ENCODE peak calls at places on chromosomes 6 and 20, in nine cellular contexts. One of them, this sample, is unnamed.

GRCh38 chr20:56511926-56512325 is 12.6 kb upstream of the FAM209A start:
- DNase-seq in cardiac muscle cell: no peak
- DNase-seq in sigmoid colon: no peak
- DNase-seq in activated naive CD8-positive, alpha-beta T cell treated with anti-CD3 and anti-CD28 coated beads for 36 hours: no peak
- DNase-seq in activated T-cell treated with anti-CD3 and anti-CD28 coated beads, Interleukin-2, amount 50 U/mL, for 72 hours: no peak
- DNase-seq in NT2/D1: no peak
- DNase-seq in activated CD4-positive, alpha-beta memory T cell treated with anti-CD3 and anti-CD28 coated beads, Interleukin-2, amount 10 ng/mL, durations not matched to agents 7 days and 5 days: no peak
- DNase-seq in H54: no peak
- DNase-seq in D721Med: no peak
- DNase-seq in this sample: no peak

GRCh38 chr6:169188051-169188863 is 65.4 kb downstream of the THBS2 start:
- DNase-seq in cardiac muscle cell: peak; percentile 84
- DNase-seq in sigmoid colon: no peak
- DNase-seq in activated naive CD8-positive, alpha-beta T cell treated with anti-CD3 and anti-CD28 coated beads for 36 hours: peak; percentile 13
- DNase-seq in activated T-cell treated with anti-CD3 and anti-CD28 coated beads, Interleukin-2, amount 50 U/mL, for 72 hours: peak; percentile 20
- DNase-seq in NT2/D1: no peak
- DNase-seq in activated CD4-positive, alpha-beta memory T cell treated with anti-CD3 and anti-CD28 coated beads, Interleukin-2, amount 10 ng/mL, durations not matched to agents 7 days and 5 days: no peak
- DNase-seq in H54: no peak
- DNase-seq in D721Med: no peak
- DNase-seq in this sample: no peak

GRCh38 chr6:147285087-147285855 is 81.1 kb downstream of the STXBP5 start:
- DNase-seq in cardiac muscle cell: peak; percentile 68
- DNase-seq in sigmoid colon: no peak
- DNase-seq in activated naive CD8-positive, alpha-beta T cell treated with anti-CD3 and anti-CD28 coated beads for 36 hours: no peak
- DNase-seq in activated T-cell treated with anti-CD3 and anti-CD28 coated beads, Interleukin-2, amount 50 U/mL, for 72 hours: no peak
- DNase-seq in NT2/D1: no peak
- DNase-seq in activated CD4-positive, alpha-beta memory T cell treated with anti-CD3 and anti-CD28 coated beads, Interleukin-2, amount 10 ng/mL, durations not matched to agents 7 days and 5 days: no peak
- DNase-seq in H54: no peak
- DNase-seq in D721Med: no peak
- DNase-seq in this sample: no peak

GRCh38 chr20:25453035-25453810 is 45.8 kb downstream of the GINS1 start:
- DNase-seq in cardiac muscle cell: peak; percentile 67
- DNase-seq in sigmoid colon: no peak
- DNase-seq in activated naive CD8-positive, alpha-beta T cell treated with anti-CD3 and anti-CD28 coated beads for 36 hours: no peak
- DNase-seq in activated T-cell treated with anti-CD3 and anti-CD28 coated beads, Interleukin-2, amount 50 U/mL, for 72 hours: no peak
- DNase-seq in NT2/D1: no peak
- DNase-seq in activated CD4-positive, alpha-beta memory T cell treated with anti-CD3 and anti-CD28 coated beads, Interleukin-2, amount 10 ng/mL, durations not matched to agents 7 days and 5 days: no peak
- DNase-seq in H54: no peak
- DNase-seq in D721Med: no peak
- DNase-seq in this sample: no peak

GRCh38 chr6:119858901-119859300 is 509.3 kb upstream of the MAN1A1 start:
- DNase-seq in cardiac muscle cell: no peak
- DNase-seq in sigmoid colon: no peak
- DNase-seq in activated naive CD8-positive, alpha-beta T cell treated with anti-CD3 and anti-CD28 coated beads for 36 hours: no peak
- DNase-seq in activated T-cell treated with anti-CD3 and anti-CD28 coated beads, Interleukin-2, amount 50 U/mL, for 72 hours: no peak
- DNase-seq in NT2/D1: no peak
- DNase-seq in activated CD4-positive, alpha-beta memory T cell treated with anti-CD3 and anti-CD28 coated beads, Interleukin-2, amount 10 ng/mL, durations not matched to agents 7 days and 5 days: no peak
- DNase-seq in H54: peak; percentile 1
- DNase-seq in D721Med: no peak
- DNase-seq in this sample: no peak

GRCh38 chr20:48763183-48764030 is 64.4 kb downstream of the PREX1 start:
- DNase-seq in cardiac muscle cell: no peak
- DNase-seq in sigmoid colon: no peak
- DNase-seq in activated naive CD8-positive, alpha-beta T cell treated with anti-CD3 and anti-CD28 coated beads for 36 hours: no peak
- DNase-seq in activated T-cell treated with anti-CD3 and anti-CD28 coated beads, Interleukin-2, amount 50 U/mL, for 72 hours: no peak
- DNase-seq in NT2/D1: no peak
- DNase-seq in activated CD4-positive, alpha-beta memory T cell treated with anti-CD3 and anti-CD28 coated beads, Interleukin-2, amount 10 ng/mL, durations not matched to agents 7 days and 5 days: no peak
- DNase-seq in H54: no peak
- DNase-seq in D721Med: no peak
- DNase-seq in this sample: no peak

GRCh38 chr6:111597687-111598086 is 8.0 kb downstream of the TRAF3IP2 start:
- DNase-seq in cardiac muscle cell: no peak
- DNase-seq in sigmoid colon: peak; percentile 67
- DNase-seq in activated naive CD8-positive, alpha-beta T cell treated with anti-CD3 and anti-CD28 coated beads for 36 hours: no peak
- DNase-seq in activated T-cell treated with anti-CD3 and anti-CD28 coated beads, Interleukin-2, amount 50 U/mL, for 72 hours: no peak
- DNase-seq in NT2/D1: no peak
- DNase-seq in activated CD4-positive, alpha-beta memory T cell treated with anti-CD3 and anti-CD28 coated beads, Interleukin-2, amount 10 ng/mL, durations not matched to agents 7 days and 5 days: no peak
- DNase-seq in H54: no peak
- DNase-seq in D721Med: no peak
- DNase-seq in this sample: no peak

GRCh38 chr6:35725721-35726438 is 11.0 kb upstream of the ARMC12 start:
- DNase-seq in cardiac muscle cell: peak; percentile 85
- DNase-seq in sigmoid colon: peak; percentile 94
- DNase-seq in activated naive CD8-positive, alpha-beta T cell treated with anti-CD3 and anti-CD28 coated beads for 36 hours: no peak
- DNase-seq in activated T-cell treated with anti-CD3 and anti-CD28 coated beads, Interleukin-2, amount 50 U/mL, for 72 hours: peak; percentile 34
- DNase-seq in NT2/D1: no peak
- DNase-seq in activated CD4-positive, alpha-beta memory T cell treated with anti-CD3 and anti-CD28 coated beads, Interleukin-2, amount 10 ng/mL, durations not matched to agents 7 days and 5 days: no peak
- DNase-seq in H54: no peak
- DNase-seq in D721Med: no peak
- DNase-seq in this sample: no peak

GRCh38 chr6:18963439-18963838 is 576.3 kb downstream of the RNF144B start:
- DNase-seq in cardiac muscle cell: no peak
- DNase-seq in sigmoid colon: no peak
- DNase-seq in activated naive CD8-positive, alpha-beta T cell treated with anti-CD3 and anti-CD28 coated beads for 36 hours: no peak
- DNase-seq in activated T-cell treated with anti-CD3 and anti-CD28 coated beads, Interleukin-2, amount 50 U/mL, for 72 hours: no peak
- DNase-seq in NT2/D1: no peak
- DNase-seq in activated CD4-positive, alpha-beta memory T cell treated with anti-CD3 and anti-CD28 coated beads, Interleukin-2, amount 10 ng/mL, durations not matched to agents 7 days and 5 days: no peak
- DNase-seq in H54: no peak
- DNase-seq in D721Med: no peak
- DNase-seq in this sample: no peak

GRCh38 chr6:31479933-31480535 is 17.9 kb upstream of the MICB start:
- DNase-seq in cardiac muscle cell: no peak
- DNase-seq in sigmoid colon: peak; percentile 49
- DNase-seq in activated naive CD8-positive, alpha-beta T cell treated with anti-CD3 and anti-CD28 coated beads for 36 hours: no peak
- DNase-seq in activated T-cell treated with anti-CD3 and anti-CD28 coated beads, Interleukin-2, amount 50 U/mL, for 72 hours: no peak
- DNase-seq in NT2/D1: no peak
- DNase-seq in activated CD4-positive, alpha-beta memory T cell treated with anti-CD3 and anti-CD28 coated beads, Interleukin-2, amount 10 ng/mL, durations not matched to agents 7 days and 5 days: no peak
- DNase-seq in H54: no peak
- DNase-seq in D721Med: no peak
- DNase-seq in this sample: no peak

GRCh38 chr6:18115356-18115755 is 7.1 kb downstream of the NHLRC1 start:
- DNase-seq in cardiac muscle cell: no peak
- DNase-seq in sigmoid colon: no peak
- DNase-seq in activated naive CD8-positive, alpha-beta T cell treated with anti-CD3 and anti-CD28 coated beads for 36 hours: peak; percentile 28
- DNase-seq in activated T-cell treated with anti-CD3 and anti-CD28 coated beads, Interleukin-2, amount 50 U/mL, for 72 hours: peak; percentile 40
- DNase-seq in NT2/D1: no peak
- DNase-seq in activated CD4-positive, alpha-beta memory T cell treated with anti-CD3 and anti-CD28 coated beads, Interleukin-2, amount 10 ng/mL, durations not matched to agents 7 days and 5 days: peak; percentile 22
- DNase-seq in H54: no peak
- DNase-seq in D721Med: no peak
- DNase-seq in this sample: no peak

GRCh38 chr6:11132191-11132590 is 20.7 kb upstream of the ERVFRD-1 start:
- DNase-seq in cardiac muscle cell: no peak
- DNase-seq in sigmoid colon: no peak
- DNase-seq in activated naive CD8-positive, alpha-beta T cell treated with anti-CD3 and anti-CD28 coated beads for 36 hours: no peak
- DNase-seq in activated T-cell treated with anti-CD3 and anti-CD28 coated beads, Interleukin-2, amount 50 U/mL, for 72 hours: no peak
- DNase-seq in NT2/D1: no peak
- DNase-seq in activated CD4-positive, alpha-beta memory T cell treated with anti-CD3 and anti-CD28 coated beads, Interleukin-2, amount 10 ng/mL, durations not matched to agents 7 days and 5 days: no peak
- DNase-seq in H54: no peak
- DNase-seq in D721Med: no peak
- DNase-seq in this sample: no peak

GRCh38 chr6:37141291-37142046 is 28.5 kb upstream of the PIM1 start:
- DNase-seq in cardiac muscle cell: peak; percentile 79
- DNase-seq in sigmoid colon: peak; percentile 77
- DNase-seq in activated naive CD8-positive, alpha-beta T cell treated with anti-CD3 and anti-CD28 coated beads for 36 hours: no peak
- DNase-seq in activated T-cell treated with anti-CD3 and anti-CD28 coated beads, Interleukin-2, amount 50 U/mL, for 72 hours: peak; percentile 30
- DNase-seq in NT2/D1: peak; percentile 87
- DNase-seq in activated CD4-positive, alpha-beta memory T cell treated with anti-CD3 and anti-CD28 coated beads, Interleukin-2, amount 10 ng/mL, durations not matched to agents 7 days and 5 days: no peak
- DNase-seq in H54: no peak
- DNase-seq in D721Med: peak; percentile 14
- DNase-seq in this sample: no peak

GRCh38 chr20:34045294-34045693 is 51.6 kb downstream of the RALY start:
- DNase-seq in cardiac muscle cell: peak; percentile 82
- DNase-seq in sigmoid colon: peak; percentile 71
- DNase-seq in activated naive CD8-positive, alpha-beta T cell treated with anti-CD3 and anti-CD28 coated beads for 36 hours: no peak
- DNase-seq in activated T-cell treated with anti-CD3 and anti-CD28 coated beads, Interleukin-2, amount 50 U/mL, for 72 hours: no peak
- DNase-seq in NT2/D1: no peak
- DNase-seq in activated CD4-positive, alpha-beta memory T cell treated with anti-CD3 and anti-CD28 coated beads, Interleukin-2, amount 10 ng/mL, durations not matched to agents 7 days and 5 days: no peak
- DNase-seq in H54: no peak
- DNase-seq in D721Med: no peak
- DNase-seq in this sample: no peak

GRCh38 chr6:160347259-160348208 is 644 bp upstream of the SLC22A3 start:
- DNase-seq in cardiac muscle cell: no peak
- DNase-seq in sigmoid colon: no peak
- DNase-seq in activated naive CD8-positive, alpha-beta T cell treated with anti-CD3 and anti-CD28 coated beads for 36 hours: no peak
- DNase-seq in activated T-cell treated with anti-CD3 and anti-CD28 coated beads, Interleukin-2, amount 50 U/mL, for 72 hours: no peak
- DNase-seq in NT2/D1: no peak
- DNase-seq in activated CD4-positive, alpha-beta memory T cell treated with anti-CD3 and anti-CD28 coated beads, Interleukin-2, amount 10 ng/mL, durations not matched to agents 7 days and 5 days: no peak
- DNase-seq in H54: no peak
- DNase-seq in D721Med: no peak
- DNase-seq in this sample: no peak

GRCh38 chr20:438581-439469 is 23.5 kb downstream of the TBC1D20 start:
- DNase-seq in cardiac muscle cell: peak; percentile 40
- DNase-seq in sigmoid colon: no peak
- DNase-seq in activated naive CD8-positive, alpha-beta T cell treated with anti-CD3 and anti-CD28 coated beads for 36 hours: peak; percentile 57
- DNase-seq in activated T-cell treated with anti-CD3 and anti-CD28 coated beads, Interleukin-2, amount 50 U/mL, for 72 hours: peak; percentile 70
- DNase-seq in NT2/D1: no peak
- DNase-seq in activated CD4-positive, alpha-beta memory T cell treated with anti-CD3 and anti-CD28 coated beads, Interleukin-2, amount 10 ng/mL, durations not matched to agents 7 days and 5 days: peak; percentile 77
- DNase-seq in H54: no peak
- DNase-seq in D721Med: no peak
- DNase-seq in this sample: no peak

GRCh38 chr20:57051096-57051495 is 215.3 kb downstream of the BMP7 start:
- DNase-seq in cardiac muscle cell: no peak
- DNase-seq in sigmoid colon: peak; percentile 13
- DNase-seq in activated naive CD8-positive, alpha-beta T cell treated with anti-CD3 and anti-CD28 coated beads for 36 hours: no peak
- DNase-seq in activated T-cell treated with anti-CD3 and anti-CD28 coated beads, Interleukin-2, amount 50 U/mL, for 72 hours: no peak
- DNase-seq in NT2/D1: no peak
- DNase-seq in activated CD4-positive, alpha-beta memory T cell treated with anti-CD3 and anti-CD28 coated beads, Interleukin-2, amount 10 ng/mL, durations not matched to agents 7 days and 5 days: no peak
- DNase-seq in H54: no peak
- DNase-seq in D721Med: no peak
- DNase-seq in this sample: peak; percentile 29

GRCh38 chr6:148068391-148068790 is 274.2 kb upstream of the SASH1 start:
- DNase-seq in cardiac muscle cell: no peak
- DNase-seq in sigmoid colon: no peak
- DNase-seq in activated naive CD8-positive, alpha-beta T cell treated with anti-CD3 and anti-CD28 coated beads for 36 hours: no peak
- DNase-seq in activated T-cell treated with anti-CD3 and anti-CD28 coated beads, Interleukin-2, amount 50 U/mL, for 72 hours: no peak
- DNase-seq in NT2/D1: no peak
- DNase-seq in activated CD4-positive, alpha-beta memory T cell treated with anti-CD3 and anti-CD28 coated beads, Interleukin-2, amount 10 ng/mL, durations not matched to agents 7 days and 5 days: no peak
- DNase-seq in H54: no peak
- DNase-seq in D721Med: no peak
- DNase-seq in this sample: no peak

GRCh38 chr6:20652691-20653479 is 118.6 kb downstream of the CDKAL1 start:
- DNase-seq in cardiac muscle cell: peak; percentile 59
- DNase-seq in sigmoid colon: no peak
- DNase-seq in activated naive CD8-positive, alpha-beta T cell treated with anti-CD3 and anti-CD28 coated beads for 36 hours: no peak
- DNase-seq in activated T-cell treated with anti-CD3 and anti-CD28 coated beads, Interleukin-2, amount 50 U/mL, for 72 hours: no peak
- DNase-seq in NT2/D1: no peak
- DNase-seq in activated CD4-positive, alpha-beta memory T cell treated with anti-CD3 and anti-CD28 coated beads, Interleukin-2, amount 10 ng/mL, durations not matched to agents 7 days and 5 days: no peak
- DNase-seq in H54: no peak
- DNase-seq in D721Med: no peak
- DNase-seq in this sample: no peak

GRCh38 chr6:111113731-111114438 is 26.6 kb downstream of the SLC16A10 start:
- DNase-seq in cardiac muscle cell: peak; percentile 77
- DNase-seq in sigmoid colon: peak; percentile 66
- DNase-seq in activated naive CD8-positive, alpha-beta T cell treated with anti-CD3 and anti-CD28 coated beads for 36 hours: peak; percentile 36
- DNase-seq in activated T-cell treated with anti-CD3 and anti-CD28 coated beads, Interleukin-2, amount 50 U/mL, for 72 hours: peak; percentile 60
- DNase-seq in NT2/D1: peak; percentile 15
- DNase-seq in activated CD4-positive, alpha-beta memory T cell treated with anti-CD3 and anti-CD28 coated beads, Interleukin-2, amount 10 ng/mL, durations not matched to agents 7 days and 5 days: no peak
- DNase-seq in H54: no peak
- DNase-seq in D721Med: no peak
- DNase-seq in this sample: no peak

GRCh38 chr6:67896476-67896875 is 738.6 kb upstream of the ADGRB3 start:
- DNase-seq in cardiac muscle cell: peak; percentile 40
- DNase-seq in sigmoid colon: no peak
- DNase-seq in activated naive CD8-positive, alpha-beta T cell treated with anti-CD3 and anti-CD28 coated beads for 36 hours: no peak
- DNase-seq in activated T-cell treated with anti-CD3 and anti-CD28 coated beads, Interleukin-2, amount 50 U/mL, for 72 hours: no peak
- DNase-seq in NT2/D1: no peak
- DNase-seq in activated CD4-positive, alpha-beta memory T cell treated with anti-CD3 and anti-CD28 coated beads, Interleukin-2, amount 10 ng/mL, durations not matched to agents 7 days and 5 days: no peak
- DNase-seq in H54: no peak
- DNase-seq in D721Med: no peak
- DNase-seq in this sample: no peak

GRCh38 chr6:140923048-140923447 is 1209.7 kb upstream of the GJE1 start:
- DNase-seq in cardiac muscle cell: peak; percentile 21
- DNase-seq in sigmoid colon: no peak
- DNase-seq in activated naive CD8-positive, alpha-beta T cell treated with anti-CD3 and anti-CD28 coated beads for 36 hours: no peak
- DNase-seq in activated T-cell treated with anti-CD3 and anti-CD28 coated beads, Interleukin-2, amount 50 U/mL, for 72 hours: no peak
- DNase-seq in NT2/D1: no peak
- DNase-seq in activated CD4-positive, alpha-beta memory T cell treated with anti-CD3 and anti-CD28 coated beads, Interleukin-2, amount 10 ng/mL, durations not matched to agents 7 days and 5 days: no peak
- DNase-seq in H54: no peak
- DNase-seq in D721Med: no peak
- DNase-seq in this sample: no peak

GRCh38 chr6:131022691-131023090 is 40.4 kb downstream of the EPB41L2 start:
- DNase-seq in cardiac muscle cell: no peak
- DNase-seq in sigmoid colon: no peak
- DNase-seq in activated naive CD8-positive, alpha-beta T cell treated with anti-CD3 and anti-CD28 coated beads for 36 hours: no peak
- DNase-seq in activated T-cell treated with anti-CD3 and anti-CD28 coated beads, Interleukin-2, amount 50 U/mL, for 72 hours: no peak
- DNase-seq in NT2/D1: no peak
- DNase-seq in activated CD4-positive, alpha-beta memory T cell treated with anti-CD3 and anti-CD28 coated beads, Interleukin-2, amount 10 ng/mL, durations not matched to agents 7 days and 5 days: no peak
- DNase-seq in H54: no peak
- DNase-seq in D721Med: no peak
- DNase-seq in this sample: no peak

GRCh38 chr6:164010446-164011071 is 596.0 kb downstream of the QKI start:
- DNase-seq in cardiac muscle cell: peak; percentile 21
- DNase-seq in sigmoid colon: no peak
- DNase-seq in activated naive CD8-positive, alpha-beta T cell treated with anti-CD3 and anti-CD28 coated beads for 36 hours: no peak
- DNase-seq in activated T-cell treated with anti-CD3 and anti-CD28 coated beads, Interleukin-2, amount 50 U/mL, for 72 hours: no peak
- DNase-seq in NT2/D1: no peak
- DNase-seq in activated CD4-positive, alpha-beta memory T cell treated with anti-CD3 and anti-CD28 coated beads, Interleukin-2, amount 10 ng/mL, durations not matched to agents 7 days and 5 days: no peak
- DNase-seq in H54: no peak
- DNase-seq in D721Med: no peak
- DNase-seq in this sample: no peak

GRCh38 chr6:161003336-161003735 is 11.8 kb downstream of the MAP3K4 start:
- DNase-seq in cardiac muscle cell: no peak
- DNase-seq in sigmoid colon: no peak
- DNase-seq in activated naive CD8-positive, alpha-beta T cell treated with anti-CD3 and anti-CD28 coated beads for 36 hours: no peak
- DNase-seq in activated T-cell treated with anti-CD3 and anti-CD28 coated beads, Interleukin-2, amount 50 U/mL, for 72 hours: no peak
- DNase-seq in NT2/D1: no peak
- DNase-seq in activated CD4-positive, alpha-beta memory T cell treated with anti-CD3 and anti-CD28 coated beads, Interleukin-2, amount 10 ng/mL, durations not matched to agents 7 days and 5 days: no peak
- DNase-seq in H54: no peak
- DNase-seq in D721Med: no peak
- DNase-seq in this sample: no peak

GRCh38 chr6:33118525-33119123 is 42.8 kb downstream of the HLA-DPB1 start:
- DNase-seq in cardiac muscle cell: peak; percentile 62
- DNase-seq in sigmoid colon: no peak
- DNase-seq in activated naive CD8-positive, alpha-beta T cell treated with anti-CD3 and anti-CD28 coated beads for 36 hours: no peak
- DNase-seq in activated T-cell treated with anti-CD3 and anti-CD28 coated beads, Interleukin-2, amount 50 U/mL, for 72 hours: no peak
- DNase-seq in NT2/D1: no peak
- DNase-seq in activated CD4-positive, alpha-beta memory T cell treated with anti-CD3 and anti-CD28 coated beads, Interleukin-2, amount 10 ng/mL, durations not matched to agents 7 days and 5 days: no peak
- DNase-seq in H54: no peak
- DNase-seq in D721Med: no peak
- DNase-seq in this sample: no peak